ENCODE peak calls at places on chromosomes 4 and X, in seven cellular contexts. One of them, this sample, is unnamed.

GRCh38 chrX:120468825-120469525 is at the start of gene LAMP2:
- DNase-seq in naive thymus-derived CD4-positive, alpha-beta T cell: peak; percentile 75
- DNase-seq in WERI-Rb-1: peak; percentile 85
- DNase-seq in GM06990: peak; percentile 89
- DNase-seq in lower lobe of right lung: peak; percentile 92
- DNase-seq in spleen: peak; percentile 94
- DNase-seq in Peyer's patch: peak; percentile 85
- DNase-seq in this sample: peak; percentile 86

GRCh38 chr4:56505269-56506109 is at the start of gene ARL9:
- DNase-seq in naive thymus-derived CD4-positive, alpha-beta T cell: peak; percentile 49
- DNase-seq in WERI-Rb-1: no peak
- DNase-seq in GM06990: peak; percentile 52
- DNase-seq in lower lobe of right lung: peak; percentile 74
- DNase-seq in spleen: peak; percentile 91
- DNase-seq in Peyer's patch: no peak
- DNase-seq in this sample: peak; percentile 66

GRCh38 chr4:30721353-30722091 is 1.4 kb downstream of the PCDH7 start:
- DNase-seq in naive thymus-derived CD4-positive, alpha-beta T cell: no peak
- DNase-seq in WERI-Rb-1: peak; percentile 62
- DNase-seq in GM06990: peak; percentile 18
- DNase-seq in lower lobe of right lung: no peak
- DNase-seq in spleen: no peak
- DNase-seq in Peyer's patch: no peak
- DNase-seq in this sample: peak; percentile 68

GRCh38 chr4:54225671-54226398 is 3.3 kb upstream of the PDGFRA start:
- DNase-seq in naive thymus-derived CD4-positive, alpha-beta T cell: no peak
- DNase-seq in WERI-Rb-1: no peak
- DNase-seq in GM06990: no peak
- DNase-seq in lower lobe of right lung: no peak
- DNase-seq in spleen: no peak
- DNase-seq in Peyer's patch: no peak
- DNase-seq in this sample: no peak

GRCh38 chrX:74422576-74423288 is 1.4 kb downstream of the SLC16A2 start:
- DNase-seq in naive thymus-derived CD4-positive, alpha-beta T cell: no peak
- DNase-seq in WERI-Rb-1: peak; percentile 59
- DNase-seq in GM06990: peak; percentile 11
- DNase-seq in lower lobe of right lung: peak; percentile 52
- DNase-seq in spleen: peak; percentile 80
- DNase-seq in Peyer's patch: no peak
- DNase-seq in this sample: peak; percentile 33

GRCh38 chr4:112038861-112039260 is 106.4 kb upstream of the FAM241A start:
- DNase-seq in naive thymus-derived CD4-positive, alpha-beta T cell: no peak
- DNase-seq in WERI-Rb-1: no peak
- DNase-seq in GM06990: no peak
- DNase-seq in lower lobe of right lung: no peak
- DNase-seq in spleen: no peak
- DNase-seq in Peyer's patch: no peak
- DNase-seq in this sample: no peak

GRCh38 chr4:138702471-138702870 is 313.1 kb upstream of the NOCT start:
- DNase-seq in naive thymus-derived CD4-positive, alpha-beta T cell: no peak
- DNase-seq in WERI-Rb-1: no peak
- DNase-seq in GM06990: no peak
- DNase-seq in lower lobe of right lung: no peak
- DNase-seq in spleen: no peak
- DNase-seq in Peyer's patch: no peak
- DNase-seq in this sample: no peak

GRCh38 chrX:109125304-109125703 is 356.6 kb downstream of the GUCY2F start:
- DNase-seq in naive thymus-derived CD4-positive, alpha-beta T cell: no peak
- DNase-seq in WERI-Rb-1: no peak
- DNase-seq in GM06990: no peak
- DNase-seq in lower lobe of right lung: no peak
- DNase-seq in spleen: no peak
- DNase-seq in Peyer's patch: no peak
- DNase-seq in this sample: no peak

GRCh38 chrX:150547511-150548115 is 20.8 kb upstream of the MTM1 start:
- DNase-seq in naive thymus-derived CD4-positive, alpha-beta T cell: peak; percentile 25
- DNase-seq in WERI-Rb-1: peak; percentile 52
- DNase-seq in GM06990: peak; percentile 63
- DNase-seq in lower lobe of right lung: peak; percentile 82
- DNase-seq in spleen: peak; percentile 93
- DNase-seq in Peyer's patch: peak; percentile 58
- DNase-seq in this sample: peak; percentile 47

GRCh38 chrX:134737061-134737460 is 78.8 kb upstream of the PLAC1 start:
- DNase-seq in naive thymus-derived CD4-positive, alpha-beta T cell: no peak
- DNase-seq in WERI-Rb-1: peak; percentile 56
- DNase-seq in GM06990: no peak
- DNase-seq in lower lobe of right lung: no peak
- DNase-seq in spleen: no peak
- DNase-seq in Peyer's patch: no peak
- DNase-seq in this sample: no peak

GRCh38 chrX:78555401-78555980 is 103.6 kb downstream of the RTL3 start:
- DNase-seq in naive thymus-derived CD4-positive, alpha-beta T cell: no peak
- DNase-seq in WERI-Rb-1: no peak
- DNase-seq in GM06990: no peak
- DNase-seq in lower lobe of right lung: no peak
- DNase-seq in spleen: no peak
- DNase-seq in Peyer's patch: no peak
- DNase-seq in this sample: no peak

GRCh38 chr4:150009533-150009932 is 68.7 kb upstream of the DCLK2 start:
- DNase-seq in naive thymus-derived CD4-positive, alpha-beta T cell: no peak
- DNase-seq in WERI-Rb-1: no peak
- DNase-seq in GM06990: no peak
- DNase-seq in lower lobe of right lung: no peak
- DNase-seq in spleen: no peak
- DNase-seq in Peyer's patch: no peak
- DNase-seq in this sample: no peak

GRCh38 chr4:143558823-143559756 is 45.6 kb downstream of the SMARCA5 start:
- DNase-seq in naive thymus-derived CD4-positive, alpha-beta T cell: peak; percentile 61
- DNase-seq in WERI-Rb-1: peak; percentile 95
- DNase-seq in GM06990: peak; percentile 73
- DNase-seq in lower lobe of right lung: peak; percentile 79
- DNase-seq in spleen: peak; percentile 93
- DNase-seq in Peyer's patch: peak; percentile 82
- DNase-seq in this sample: peak; percentile 73

GRCh38 chrX:81308086-81308852 is 106.4 kb downstream of the SH3BGRL start:
- DNase-seq in naive thymus-derived CD4-positive, alpha-beta T cell: no peak
- DNase-seq in WERI-Rb-1: no peak
- DNase-seq in GM06990: no peak
- DNase-seq in lower lobe of right lung: no peak
- DNase-seq in spleen: no peak
- DNase-seq in Peyer's patch: no peak
- DNase-seq in this sample: no peak

GRCh38 chr4:66178901-66179300 is 508.6 kb upstream of the EPHA5 start:
- DNase-seq in naive thymus-derived CD4-positive, alpha-beta T cell: no peak
- DNase-seq in WERI-Rb-1: peak; percentile 18
- DNase-seq in GM06990: no peak
- DNase-seq in lower lobe of right lung: no peak
- DNase-seq in spleen: no peak
- DNase-seq in Peyer's patch: no peak
- DNase-seq in this sample: no peak

GRCh38 chr4:143586080-143586479 is 72.6 kb downstream of the SMARCA5 start:
- DNase-seq in naive thymus-derived CD4-positive, alpha-beta T cell: no peak
- DNase-seq in WERI-Rb-1: no peak
- DNase-seq in GM06990: no peak
- DNase-seq in lower lobe of right lung: no peak
- DNase-seq in spleen: no peak
- DNase-seq in Peyer's patch: no peak
- DNase-seq in this sample: no peak

GRCh38 chr4:96145671-96146070 is 305.8 kb downstream of the PDHA2 start:
- DNase-seq in naive thymus-derived CD4-positive, alpha-beta T cell: no peak
- DNase-seq in WERI-Rb-1: no peak
- DNase-seq in GM06990: no peak
- DNase-seq in lower lobe of right lung: no peak
- DNase-seq in spleen: no peak
- DNase-seq in Peyer's patch: no peak
- DNase-seq in this sample: no peak

GRCh38 chrX:23493941-23494374 is 159.3 kb downstream of the PTCHD1 start:
- DNase-seq in naive thymus-derived CD4-positive, alpha-beta T cell: no peak
- DNase-seq in WERI-Rb-1: no peak
- DNase-seq in GM06990: peak; percentile 25
- DNase-seq in lower lobe of right lung: no peak
- DNase-seq in spleen: no peak
- DNase-seq in Peyer's patch: no peak
- DNase-seq in this sample: peak; percentile 23

GRCh38 chrX:47191806-47192401 is 1.7 kb upstream of the UBA1 start:
- DNase-seq in naive thymus-derived CD4-positive, alpha-beta T cell: no peak
- DNase-seq in WERI-Rb-1: peak; percentile 80
- DNase-seq in GM06990: no peak
- DNase-seq in lower lobe of right lung: no peak
- DNase-seq in spleen: peak; percentile 74
- DNase-seq in Peyer's patch: peak; percentile 42
- DNase-seq in this sample: no peak

GRCh38 chr4:24805036-24805435 is 9.7 kb downstream of the SOD3 start:
- DNase-seq in naive thymus-derived CD4-positive, alpha-beta T cell: no peak
- DNase-seq in WERI-Rb-1: no peak
- DNase-seq in GM06990: no peak
- DNase-seq in lower lobe of right lung: no peak
- DNase-seq in spleen: no peak
- DNase-seq in Peyer's patch: no peak
- DNase-seq in this sample: no peak

GRCh38 chr4:79898055-79898454 is 175.0 kb downstream of the ANTXR2 start:
- DNase-seq in naive thymus-derived CD4-positive, alpha-beta T cell: no peak
- DNase-seq in WERI-Rb-1: no peak
- DNase-seq in GM06990: no peak
- DNase-seq in lower lobe of right lung: no peak
- DNase-seq in spleen: no peak
- DNase-seq in Peyer's patch: no peak
- DNase-seq in this sample: no peak

GRCh38 chrX:63526863-63527262 is 175.7 kb upstream of the SPIN4 start:
- DNase-seq in naive thymus-derived CD4-positive, alpha-beta T cell: no peak
- DNase-seq in WERI-Rb-1: no peak
- DNase-seq in GM06990: no peak
- DNase-seq in lower lobe of right lung: no peak
- DNase-seq in spleen: no peak
- DNase-seq in Peyer's patch: no peak
- DNase-seq in this sample: no peak

GRCh38 chr4:87239821-87240220 is 19.4 kb upstream of the KLHL8 start:
- DNase-seq in naive thymus-derived CD4-positive, alpha-beta T cell: no peak
- DNase-seq in WERI-Rb-1: no peak
- DNase-seq in GM06990: no peak
- DNase-seq in lower lobe of right lung: no peak
- DNase-seq in spleen: no peak
- DNase-seq in Peyer's patch: no peak
- DNase-seq in this sample: no peak
- H3K4me3 ChIP-seq in naive thymus-derived CD4-positive, alpha-beta T cell: no peak overlapping the region
- H3K4me3 ChIP-seq in WERI-Rb-1: no peak overlapping the region
- H3K4me3 ChIP-seq in GM06990: no peak overlapping the region
- H3K4me3 ChIP-seq in lower lobe of right lung: no peak overlapping the region
- H3K4me3 ChIP-seq in spleen: peak overlapping the region; percentile 6
- H3K4me3 ChIP-seq in Peyer's patch: no peak overlapping the region
- H3K4me3 ChIP-seq in this sample: no peak overlapping the region

DNA sequence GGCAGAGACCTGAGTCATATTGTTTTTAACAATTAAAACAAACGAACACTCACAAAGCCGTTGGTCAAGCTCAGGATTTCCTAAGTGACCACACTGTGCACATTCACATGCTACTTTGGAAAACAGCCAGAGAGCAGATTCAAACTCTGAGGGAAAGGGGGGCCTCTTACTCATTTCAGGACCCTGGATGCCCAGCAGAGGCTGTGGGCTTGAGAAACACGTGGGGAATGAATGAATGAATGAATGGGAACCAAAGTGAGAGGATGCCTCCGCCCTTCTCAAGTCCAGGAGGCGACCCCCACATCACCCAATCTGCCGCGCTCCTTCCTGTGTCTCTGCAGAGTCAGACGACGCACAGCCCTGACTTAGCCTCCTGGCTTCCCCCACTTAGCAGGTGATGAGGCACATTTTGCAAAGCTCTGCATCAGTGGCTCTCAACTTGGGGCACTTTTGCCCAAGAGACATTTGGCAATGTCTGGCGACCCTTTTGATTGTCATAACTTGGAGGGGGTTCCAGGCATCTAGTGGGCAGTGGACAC is 76.0 kb downstream of the ABLIM2 start:
- DNase-seq in naive thymus-derived CD4-positive, alpha-beta T cell: no peak
- DNase-seq in WERI-Rb-1: no peak
- DNase-seq in GM06990: no peak
- DNase-seq in lower lobe of right lung: no peak
- DNase-seq in spleen: no peak
- DNase-seq in Peyer's patch: no peak
- DNase-seq in this sample: no peak
- H3K27me3 ChIP-seq in naive thymus-derived CD4-positive, alpha-beta T cell: no peaks in the 10 kb centered on the region
- H3K27me3 ChIP-seq in WERI-Rb-1: no peaks in the 10 kb centered on the region
- H3K27me3 ChIP-seq in GM06990: no peaks in the 10 kb centered on the region
- H3K27me3 ChIP-seq in lower lobe of right lung: no peaks in the 10 kb centered on the region
- H3K27me3 ChIP-seq in spleen: no peaks in the 10 kb centered on the region
- H3K27me3 ChIP-seq in Peyer's patch: no peaks in the 10 kb centered on the region
- H3K27me3 ChIP-seq in this sample: no peaks in the 10 kb centered on the region

GRCh38 chr4:14896656-14897175 is 105.6 kb upstream of the CPEB2 start:
- DNase-seq in naive thymus-derived CD4-positive, alpha-beta T cell: no peak
- DNase-seq in WERI-Rb-1: no peak
- DNase-seq in GM06990: no peak
- DNase-seq in lower lobe of right lung: no peak
- DNase-seq in spleen: no peak
- DNase-seq in Peyer's patch: no peak
- DNase-seq in this sample: no peak
- H3K4me3 ChIP-seq in naive thymus-derived CD4-positive, alpha-beta T cell: no peak overlapping the region
- H3K4me3 ChIP-seq in WERI-Rb-1: no peak overlapping the region
- H3K4me3 ChIP-seq in GM06990: no peak overlapping the region
- H3K4me3 ChIP-seq in lower lobe of right lung: no peak overlapping the region
- H3K4me3 ChIP-seq in spleen: no peak overlapping the region
- H3K4me3 ChIP-seq in Peyer's patch: no peak overlapping the region
- H3K4me3 ChIP-seq in this sample: no peak overlapping the region

DNA sequence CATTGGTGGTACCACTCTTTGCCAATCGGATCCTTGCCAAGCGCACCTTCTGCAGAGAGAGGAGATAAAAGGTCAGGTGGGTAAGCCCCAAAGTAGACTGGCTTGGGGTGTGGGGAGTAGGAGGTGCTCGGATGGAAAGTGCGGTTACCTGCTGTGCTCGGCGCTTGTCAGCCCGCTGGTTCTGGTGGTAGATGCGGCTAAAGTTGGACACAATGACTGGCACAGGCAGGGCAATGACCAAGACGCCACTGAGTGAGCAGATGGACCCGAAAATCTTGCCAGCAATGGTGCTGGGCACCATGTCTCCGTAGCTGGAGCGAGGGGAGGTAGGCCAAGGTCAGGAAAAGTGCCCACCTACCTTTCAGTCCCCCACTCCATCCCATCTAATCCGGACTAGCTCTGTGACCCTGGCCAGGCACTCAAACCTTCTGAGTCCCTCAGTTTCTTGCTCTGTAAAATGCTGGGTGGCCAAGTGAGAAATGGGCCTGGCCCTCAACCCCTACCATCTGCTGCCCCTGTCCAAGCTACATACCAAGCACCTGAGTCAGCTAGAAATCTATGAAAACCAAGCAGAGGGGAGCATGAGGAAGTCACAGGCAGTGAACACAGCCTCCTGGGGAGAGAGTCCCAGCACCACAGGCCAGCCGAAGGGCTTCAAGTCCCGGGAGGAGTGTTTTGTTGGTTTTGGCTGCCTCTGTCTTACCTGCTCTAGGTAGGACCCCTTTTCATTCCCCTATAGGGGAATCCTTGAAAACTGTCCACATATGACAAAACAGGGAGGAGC is 4.7 kb downstream of the KCND1 start:
- DNase-seq in naive thymus-derived CD4-positive, alpha-beta T cell: no peak
- DNase-seq in WERI-Rb-1: no peak
- DNase-seq in GM06990: no peak
- DNase-seq in lower lobe of right lung: no peak
- DNase-seq in spleen: no peak
- DNase-seq in Peyer's patch: no peak
- DNase-seq in this sample: no peak
- H3K27me3 ChIP-seq in naive thymus-derived CD4-positive, alpha-beta T cell: no peaks in the 10 kb centered on the region
- H3K27me3 ChIP-seq in WERI-Rb-1: peaks cover 5% of the 10 kb centered on the region
- H3K27me3 ChIP-seq in GM06990: no peaks in the 10 kb centered on the region
- H3K27me3 ChIP-seq in lower lobe of right lung: no peaks in the 10 kb centered on the region
- H3K27me3 ChIP-seq in spleen: peaks cover 9% of the 10 kb centered on the region
- H3K27me3 ChIP-seq in Peyer's patch: no peaks in the 10 kb centered on the region
- H3K27me3 ChIP-seq in this sample: no peaks in the 10 kb centered on the region

This sample was measured in BE2C.